ENCODE peak calls at places on chromosomes 4 and X, in five cellular contexts. K is T1000; A is memory B cell; T is stimulated activated CD4-positive, alpha-beta T cell treated with anti-CD3 and anti-CD28 coated beads, Interleukin-2, amount 100 ng/mL, for 48 hours; S is NAMALWA. V is an unnamed sample.

GRCh38 chrX:129738466-129739308 is at the start of gene XPNPEP2:
- DNase-seq in A (no peak), S (no peak), K (no peak), T (no peak), V (no peak)

GRCh38 chr4:112287258-112287873 is 1.7 kb upstream of the TIFA start:
- DNase-seq in A (peak; percentile 16), K (no peak), S (peak; percentile 75), T (no peak), V (no peak)

GRCh38 chr4:183618681-183619080 is 40.3 kb downstream of the RWDD4 start:
- DNase-seq in A (no peak), T (no peak), S (no peak), K (no peak), V (no peak)

GRCh38 chr4:150962245-150962644 is 52.8 kb downstream of the LRBA start:
- DNase-seq in A (no peak), K (no peak), S (no peak), T (no peak), V (no peak)

GRCh38 chr4:52015366-52015765 is 4.8 kb downstream of the LRRC66 start:
- DNase-seq in S (peak; percentile 22), T (no peak), K (no peak), A (no peak), V (no peak)

GRCh38 chr4:101081695-101082369 is 265.5 kb downstream of the PPP3CA start:
- DNase-seq in S (no peak), K (no peak), A (no peak), T (no peak), V (no peak)

GRCh38 chr4:58734030-58734673 is 1624.0 kb upstream of the IGFBP7 start:
- DNase-seq in S (peak; percentile 36), T (no peak), A (no peak), K (peak; percentile 15), V (no peak)

GRCh38 chr4:36351082-36351666 is 69.8 kb downstream of the DTHD1 start:
- DNase-seq in A (peak; percentile 52), K (peak; percentile 50), S (peak; percentile 75), T (peak; percentile 61), V (peak; percentile 35)

GRCh38 chrX:38859602-38860001 is 58.3 kb downstream of the MID1IP1 start:
- DNase-seq in T (no peak), K (no peak), A (no peak), S (no peak), V (no peak)

GRCh38 chr4:24104173-24104572 is 214.3 kb upstream of the PPARGC1A start:
- DNase-seq in S (no peak), K (no peak), T (no peak), A (no peak), V (no peak)

GRCh38 chr4:113355550-113356371 is 306.3 kb downstream of the ANK2 start:
- DNase-seq in S (peak; percentile 47), K (peak; percentile 82), A (peak; percentile 14), T (peak; percentile 48), V (no peak)

GRCh38 chr4:155966171-155966570 is 12.5 kb upstream of the CTSO start:
- DNase-seq in A (no peak), S (no peak), T (no peak), K (no peak), V (no peak)

GRCh38 chr4:64384237-64385176 is 24.7 kb downstream of the TECRL start:
- DNase-seq in K (no peak), T (no peak), A (no peak), S (no peak), V (peak; percentile 1)

GRCh38 chr4:103591839-103592238 is 127.9 kb downstream of the TACR3 start:
- DNase-seq in S (no peak), K (no peak), A (no peak), T (no peak), V (no peak)

GRCh38 chr4:2862528-2862927 is 18.9 kb downstream of the ADD1 start:
- DNase-seq in K (peak; percentile 42), A (no peak), S (no peak), T (no peak), V (no peak)

GRCh38 chr4:108674356-108674977 is 24.1 kb downstream of the OSTC start:
- DNase-seq in T (no peak), K (no peak), S (no peak), A (no peak), V (no peak)

GRCh38 chr4:83252782-83253405 is 31.7 kb downstream of the COQ2 start:
- DNase-seq in T (peak; percentile 65), A (peak; percentile 64), S (peak; percentile 92), K (no peak), V (peak; percentile 32)

V was measured in NCI-H526.